ENCODE peak calls at places on chromosomes 13 and 19, in four cellular contexts. One of them, this sample, is unnamed.

GRCh38 chr19:56107626-56108351 is 13.3 kb downstream of the ZNF787 start:
- DNase-seq in HFFc6: no peak
- DNase-seq in GM23338: peak; percentile 48
- DNase-seq in ovary: no peak
- DNase-seq in this sample: no peak

GRCh38 chr13:93235258-93236015 is 8.8 kb downstream of the GPC6 start:
- DNase-seq in ovary: no peak
- DNase-seq in HFFc6: peak; percentile 60
- DNase-seq in GM23338: no peak
- DNase-seq in this sample: no peak

GRCh38 chr13:109787135-109787954 is 962 bp upstream of the IRS2 start:
- DNase-seq in GM23338: peak; percentile 74
- DNase-seq in HFFc6: no peak
- DNase-seq in ovary: peak; percentile 49
- DNase-seq in this sample: peak; percentile 42

GRCh38 chr19:29785955-29786589 is 25.7 kb upstream of the CCNE1 start:
- DNase-seq in GM23338: peak; percentile 71
- DNase-seq in ovary: no peak
- DNase-seq in HFFc6: no peak
- DNase-seq in this sample: no peak

GRCh38 chr19:47729799-47730520 is 15.4 kb upstream of the NOP53 start:
- DNase-seq in ovary: peak; percentile 66
- DNase-seq in GM23338: peak; percentile 97
- DNase-seq in HFFc6: no peak
- DNase-seq in this sample: peak; percentile 34

GRCh38 chr13:112558696-112559418 is 29.1 kb downstream of the TUBGCP3 start:
- DNase-seq in HFFc6: no peak
- DNase-seq in ovary: no peak
- DNase-seq in GM23338: no peak
- DNase-seq in this sample: no peak

GRCh38 chr13:74270018-74270417 is 135.8 kb upstream of the KLF12 start:
- DNase-seq in GM23338: no peak
- DNase-seq in HFFc6: peak; percentile 41
- DNase-seq in ovary: no peak
- DNase-seq in this sample: no peak

GRCh38 chr19:1041835-1042685 is 2.2 kb downstream of the ABCA7 start:
- DNase-seq in GM23338: no peak
- DNase-seq in HFFc6: no peak
- DNase-seq in ovary: no peak
- DNase-seq in this sample: no peak

GRCh38 chr19:47819841-47820244 is 1.9 kb upstream of the CRX start:
- DNase-seq in ovary: no peak
- DNase-seq in GM23338: peak; percentile 61
- DNase-seq in HFFc6: no peak
- DNase-seq in this sample: no peak

GRCh38 chr19:46383846-46384245 is 29.5 kb downstream of the CCDC8 start:
- DNase-seq in HFFc6: no peak
- DNase-seq in ovary: no peak
- DNase-seq in GM23338: no peak
- DNase-seq in this sample: no peak

GRCh38 chr19:55939206-55939605 is 7.1 kb upstream of the NLRP13 start:
- DNase-seq in ovary: no peak
- DNase-seq in HFFc6: no peak
- DNase-seq in GM23338: no peak
- DNase-seq in this sample: no peak

GRCh38 chr13:26628706-26629105 is 71.2 kb downstream of the WASF3 start:
- DNase-seq in GM23338: peak; percentile 42
- DNase-seq in HFFc6: peak; percentile 45
- DNase-seq in ovary: no peak
- DNase-seq in this sample: no peak
- TF ChIP-seq CTCF in GM23338: peak; percentile 59
- TF ChIP-seq CTCF in HFFc6: peak; percentile 55
- TF ChIP-seq CTCF in ovary: no peak
- TF ChIP-seq CTCF in this sample: no peak

DNA sequence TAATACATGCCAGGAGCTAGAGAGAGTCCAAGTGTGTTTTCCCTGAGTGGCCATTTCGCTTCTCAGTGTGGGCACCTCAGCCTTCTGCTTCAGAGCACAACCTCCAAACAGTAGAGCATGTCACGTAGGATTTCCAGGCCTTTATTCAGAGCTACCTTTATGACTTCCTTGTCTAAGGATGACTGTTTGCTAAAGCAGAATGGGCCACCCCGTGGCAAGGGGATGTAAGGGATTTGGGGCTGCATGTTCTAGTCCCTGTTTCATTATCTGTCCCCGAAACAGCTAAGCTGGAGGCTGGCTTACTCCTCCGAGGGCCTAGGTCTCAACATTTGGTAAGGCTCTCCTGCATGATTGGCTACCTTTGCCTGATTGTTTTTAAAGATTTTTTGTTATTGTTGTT is 6.0 kb downstream of the RNASEH2B start:
- DNase-seq in ovary: no peak
- DNase-seq in GM23338: peak; percentile 50
- DNase-seq in HFFc6: no peak
- DNase-seq in this sample: no peak
- TF ChIP-seq CTCF in ovary: no peak
- TF ChIP-seq CTCF in GM23338: peak; percentile 44
- TF ChIP-seq CTCF in HFFc6: peak; percentile 15
- TF ChIP-seq CTCF in this sample: no peak

DNA sequence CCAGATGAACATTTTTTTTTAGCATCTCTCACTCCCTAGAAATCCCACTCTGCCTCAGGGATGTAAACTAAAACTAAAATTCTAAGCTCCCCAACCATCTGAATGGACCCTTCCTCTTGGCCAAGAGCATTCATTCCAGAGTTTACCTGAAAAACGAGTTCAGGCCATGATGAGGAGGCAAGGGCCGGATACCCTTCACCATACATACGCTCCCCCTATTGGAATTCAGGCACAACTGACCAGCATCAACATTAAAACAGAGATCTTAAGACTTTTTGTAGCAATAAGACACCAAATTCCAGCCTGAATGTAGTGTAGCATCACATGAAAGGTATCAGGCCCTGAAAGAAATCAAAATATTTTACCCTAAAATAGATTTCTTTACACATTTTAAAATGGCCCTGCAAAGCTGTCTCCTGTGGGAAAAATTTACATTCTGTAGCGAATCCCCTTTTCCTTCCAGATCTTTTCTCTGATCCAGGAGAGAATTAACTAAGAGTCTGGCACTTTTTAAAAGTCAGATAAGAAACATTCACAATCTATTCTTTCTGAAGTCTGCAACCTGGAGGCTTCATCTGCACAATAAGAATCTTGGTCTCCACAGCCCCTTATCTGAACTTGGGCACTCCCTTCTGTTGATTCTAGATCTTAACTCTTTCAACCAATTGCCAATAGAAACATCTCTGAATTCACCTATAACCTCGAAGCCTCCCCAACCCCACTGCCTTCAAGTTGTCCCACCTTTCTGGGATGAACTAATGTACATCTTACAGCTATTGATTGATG is 888.5 kb downstream of the UQCRFS1 start:
- DNase-seq in HFFc6: no peak
- DNase-seq in GM23338: peak; percentile 68
- DNase-seq in ovary: no peak
- DNase-seq in this sample: no peak
- TF ChIP-seq CTCF in HFFc6: no peak
- TF ChIP-seq CTCF in GM23338: peak; percentile 55
- TF ChIP-seq CTCF in ovary: no peak
- TF ChIP-seq CTCF in this sample: peak; percentile 52

DNA sequence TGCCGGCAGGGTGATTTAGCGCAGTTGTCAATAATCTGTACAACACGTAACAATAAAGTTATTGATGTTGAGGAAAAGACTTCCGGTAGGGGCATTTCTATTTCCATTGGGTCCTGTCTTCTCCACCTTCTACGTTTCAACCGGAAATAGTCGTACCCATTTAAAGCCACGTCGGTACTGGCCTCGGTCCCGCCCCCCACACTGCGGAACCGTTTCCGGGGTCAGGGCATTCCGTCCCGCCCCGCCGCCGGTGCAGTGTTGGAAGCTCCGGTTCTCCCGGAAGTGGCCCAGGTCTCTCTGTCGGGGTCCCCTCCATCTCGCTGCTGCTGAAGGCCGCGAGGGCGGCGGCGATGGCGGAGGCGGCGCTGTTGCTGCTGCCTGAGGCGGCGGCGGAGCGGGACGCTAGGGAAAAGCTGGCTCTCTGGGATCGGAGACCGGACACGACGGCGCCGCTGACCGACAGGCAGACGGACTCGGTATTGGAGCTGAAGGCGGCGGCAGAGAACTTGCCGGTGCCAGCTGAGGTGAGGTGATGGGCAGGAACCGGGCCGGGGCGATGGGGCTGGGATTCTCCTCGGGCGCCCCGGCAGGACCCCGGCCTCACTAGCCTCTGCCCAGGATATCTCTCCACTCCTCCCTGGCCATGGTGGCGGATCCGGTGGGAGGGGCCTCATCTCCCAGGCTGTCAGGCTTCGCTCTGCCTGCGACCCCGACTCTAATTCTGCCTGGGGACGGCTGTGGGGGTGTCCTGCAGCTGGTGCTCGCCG is at the start of gene COG3:
- DNase-seq in GM23338: peak; percentile 98
- DNase-seq in HFFc6: peak; percentile 98
- DNase-seq in ovary: peak; percentile 92
- DNase-seq in this sample: peak; percentile 77
- TF ChIP-seq CTCF in GM23338: peak; percentile 7
- TF ChIP-seq CTCF in HFFc6: peak; percentile 61
- TF ChIP-seq CTCF in ovary: peak; percentile 32
- TF ChIP-seq CTCF in this sample: peak; percentile 22